ENCODE peak calls at places on chromosomes 13 and 19, in ten cellular contexts. J is WTC11, W is pancreas, U is fibroblast of the aortic adventitia, V is OCI-M1, X is GM04504, Y is ascending aorta, K is esophagus squamous epithelium, O is gastrocnemius medialis, T is HFFc6. S is an unnamed sample.

GRCh38 chr13:41056996-41057711 is 4.2 kb upstream of the WBP4 start:
- DNase-seq in Y (no peak), X (no peak), T (no peak), U (no peak), O (no peak), V (no peak), K (no peak), J (no peak), W (no peak), S (no peak)

GRCh38 chr13:20101467-20102316 is 59.2 kb downstream of the GJA3 start:
- DNase-seq in X (no peak), J (no peak), T (no peak), W (no peak), K (no peak), Y (no peak), V (no peak), U (no peak), O (no peak), S (no peak)

GRCh38 chr13:109684084-109684835 is 102.1 kb downstream of the IRS2 start:
- DNase-seq in O (no peak), U (no peak), X (no peak), W (no peak), J (no peak), K (no peak), Y (no peak), T (no peak), V (no peak), S (no peak)

GRCh38 chr13:47794963-47795362 is 206.1 kb downstream of the SUCLA2 start:
- DNase-seq in V (peak), K (no peak), U (peak), W (no peak), X (no peak), O (no peak), J (no peak), Y (no peak), T (no peak), S (peak)

GRCh38 chr19:37855098-37855497 is 51.3 kb downstream of the WDR87 start:
- DNase-seq in K (no peak), Y (no peak), T (no peak), J (no peak), W (peak), V (no peak), U (peak), X (peak), O (no peak), S (no peak)

GRCh38 chr13:24149306-24150032 is 11.1 kb upstream of the SPATA13 start:
- DNase-seq in T (no peak), X (peak), W (no peak), U (peak), J (no peak), O (no peak), K (no peak), Y (no peak), V (no peak), S (no peak)

GRCh38 chr13:59086147-59086546 is 1077.6 kb downstream of the DIAPH3 start:
- DNase-seq in V (no peak), J (no peak), U (peak), K (no peak), X (no peak), Y (no peak), T (no peak), O (no peak), W (no peak), S (peak)

GRCh38 chr13:72565893-72566292 is 161.5 kb downstream of the MZT1 start:
- DNase-seq in V (peak), K (no peak), O (no peak), U (peak), W (no peak), T (peak), Y (no peak), X (peak), J (no peak), S (no peak)

GRCh38 chr13:113820813-113821651 is 42.8 kb downstream of the GAS6 start:
- DNase-seq in W (no peak), T (peak), V (no peak), O (peak), U (peak), Y (peak), J (no peak), K (no peak), X (peak), S (peak)

GRCh38 chr13:67134322-67135129 is 95.6 kb downstream of the PCDH9 start:
- DNase-seq in T (no peak), V (peak), X (no peak), J (no peak), O (no peak), K (no peak), Y (no peak), U (peak), W (no peak), S (no peak)

GRCh38 chr13:114100446-114101320 is 31.7 kb downstream of the RASA3 start:
- DNase-seq in O (no peak), K (no peak), X (no peak), T (no peak), Y (peak), J (peak), U (peak), V (no peak), W (peak), S (no peak)

GRCh38 chr19:45471116-45471865 is 3.5 kb downstream of the FOSB start:
- DNase-seq in J (no peak), Y (peak), T (no peak), O (no peak), U (no peak), V (no peak), K (no peak), X (no peak), W (no peak), S (no peak)

GRCh38 chr13:91894311-91894710 is 495.9 kb downstream of the GPC5 start:
- DNase-seq in K (no peak), V (no peak), U (peak), O (no peak), X (no peak), J (no peak), W (no peak), Y (no peak), T (no peak), S (no peak)